ENCODE peak calls at places on chromosomes 1 and 21, in nine cellular contexts. One of them, this sample, is unnamed. For H3K36me3 and H3K27me3, the result is how much of the 10 kb centered on the place peaks cover.

GRCh38 chr1:30807318-30808066 is 49.9 kb upstream of the LAPTM5 start:
- DNase-seq in mesenchymal stem cell: no peak
- DNase-seq in cardiac muscle cell: no peak
- DNase-seq in mesendoderm: no peak
- DNase-seq in HAP-1: peak
- DNase-seq in brain microvascular endothelial cell: no peak
- DNase-seq in CD8-positive, alpha-beta memory T cell: no peak
- DNase-seq in CD8-positive, alpha-beta T cell: no peak
- DNase-seq in transverse colon: no peak
- DNase-seq in this sample: no peak

GRCh38 chr1:208899438-208899837 is 655.3 kb upstream of the PLXNA2 start:
- DNase-seq in mesenchymal stem cell: no peak
- DNase-seq in mesendoderm: no peak
- DNase-seq in transverse colon: no peak
- DNase-seq in HAP-1: no peak
- DNase-seq in CD8-positive, alpha-beta memory T cell: no peak
- DNase-seq in CD8-positive, alpha-beta T cell: no peak
- DNase-seq in brain microvascular endothelial cell: no peak
- DNase-seq in cardiac muscle cell: no peak
- DNase-seq in this sample: no peak

GRCh38 chr21:43764576-43765495 is 11.3 kb downstream of the CSTB start:
- DNase-seq in brain microvascular endothelial cell: no peak
- DNase-seq in mesendoderm: no peak
- DNase-seq in transverse colon: no peak
- DNase-seq in CD8-positive, alpha-beta T cell: no peak
- DNase-seq in cardiac muscle cell: no peak
- DNase-seq in CD8-positive, alpha-beta memory T cell: no peak
- DNase-seq in HAP-1: no peak
- DNase-seq in mesenchymal stem cell: no peak
- DNase-seq in this sample: no peak

GRCh38 chr1:192327997-192328396 is 11.2 kb downstream of the RGS21 start:
- DNase-seq in HAP-1: no peak
- DNase-seq in brain microvascular endothelial cell: no peak
- DNase-seq in cardiac muscle cell: no peak
- DNase-seq in CD8-positive, alpha-beta T cell: no peak
- DNase-seq in mesenchymal stem cell: no peak
- DNase-seq in transverse colon: no peak
- DNase-seq in mesendoderm: no peak
- DNase-seq in CD8-positive, alpha-beta memory T cell: no peak
- DNase-seq in this sample: no peak

GRCh38 chr1:221085712-221086111 is 206.5 kb downstream of the HLX start:
- DNase-seq in transverse colon: no peak
- DNase-seq in cardiac muscle cell: no peak
- DNase-seq in mesenchymal stem cell: peak
- DNase-seq in mesendoderm: no peak
- DNase-seq in CD8-positive, alpha-beta memory T cell: no peak
- DNase-seq in HAP-1: no peak
- DNase-seq in brain microvascular endothelial cell: no peak
- DNase-seq in CD8-positive, alpha-beta T cell: no peak
- DNase-seq in this sample: no peak

GRCh38 chr21:18298228-18298627 is 53.6 kb downstream of the CHODL start:
- DNase-seq in CD8-positive, alpha-beta memory T cell: no peak
- DNase-seq in transverse colon: no peak
- DNase-seq in brain microvascular endothelial cell: no peak
- DNase-seq in CD8-positive, alpha-beta T cell: no peak
- DNase-seq in mesenchymal stem cell: no peak
- DNase-seq in HAP-1: no peak
- DNase-seq in mesendoderm: peak
- DNase-seq in cardiac muscle cell: no peak
- DNase-seq in this sample: no peak

GRCh38 chr21:40622531-40622930 is 224.4 kb downstream of the DSCAM start:
- DNase-seq in transverse colon: no peak
- DNase-seq in mesenchymal stem cell: no peak
- DNase-seq in mesendoderm: no peak
- DNase-seq in HAP-1: no peak
- DNase-seq in brain microvascular endothelial cell: no peak
- DNase-seq in CD8-positive, alpha-beta T cell: no peak
- DNase-seq in cardiac muscle cell: peak
- DNase-seq in CD8-positive, alpha-beta memory T cell: no peak
- DNase-seq in this sample: no peak

GRCh38 chr1:170017478-170017877 is 57.0 kb downstream of the KIFAP3 start:
- DNase-seq in brain microvascular endothelial cell: no peak
- DNase-seq in mesendoderm: no peak
- DNase-seq in mesenchymal stem cell: no peak
- DNase-seq in cardiac muscle cell: no peak
- DNase-seq in transverse colon: no peak
- DNase-seq in CD8-positive, alpha-beta memory T cell: no peak
- DNase-seq in HAP-1: no peak
- DNase-seq in CD8-positive, alpha-beta T cell: no peak
- DNase-seq in this sample: no peak

GRCh38 chr1:3481836-3482589 is 27.5 kb downstream of the ARHGEF16 start:
- DNase-seq in mesenchymal stem cell: no peak
- DNase-seq in transverse colon: peak
- DNase-seq in mesendoderm: peak
- DNase-seq in HAP-1: no peak
- DNase-seq in CD8-positive, alpha-beta memory T cell: no peak
- DNase-seq in cardiac muscle cell: no peak
- DNase-seq in CD8-positive, alpha-beta T cell: no peak
- DNase-seq in brain microvascular endothelial cell: peak
- DNase-seq in this sample: peak

GRCh38 chr1:199742547-199742946 is 285.0 kb upstream of the NR5A2 start:
- DNase-seq in mesendoderm: peak
- DNase-seq in mesenchymal stem cell: peak
- DNase-seq in cardiac muscle cell: no peak
- DNase-seq in brain microvascular endothelial cell: peak
- DNase-seq in CD8-positive, alpha-beta T cell: no peak
- DNase-seq in transverse colon: no peak
- DNase-seq in CD8-positive, alpha-beta memory T cell: no peak
- DNase-seq in HAP-1: no peak
- DNase-seq in this sample: peak

GRCh38 chr21:38958940-38959685 is 153.4 kb downstream of the ETS2 start:
- DNase-seq in mesendoderm: no peak
- DNase-seq in cardiac muscle cell: no peak
- DNase-seq in CD8-positive, alpha-beta memory T cell: no peak
- DNase-seq in HAP-1: no peak
- DNase-seq in mesenchymal stem cell: peak
- DNase-seq in CD8-positive, alpha-beta T cell: no peak
- DNase-seq in brain microvascular endothelial cell: peak
- DNase-seq in transverse colon: peak
- DNase-seq in this sample: no peak

GRCh38 chr1:38772026-38772425 is 87.5 kb downstream of the RRAGC start:
- DNase-seq in CD8-positive, alpha-beta memory T cell: no peak
- DNase-seq in HAP-1: no peak
- DNase-seq in cardiac muscle cell: no peak
- DNase-seq in mesenchymal stem cell: no peak
- DNase-seq in transverse colon: no peak
- DNase-seq in mesendoderm: no peak
- DNase-seq in brain microvascular endothelial cell: no peak
- DNase-seq in CD8-positive, alpha-beta T cell: no peak
- DNase-seq in this sample: no peak

GRCh38 chr1:1847061-1847460 is 43.8 kb downstream of the GNB1 start:
- DNase-seq in CD8-positive, alpha-beta memory T cell: peak
- DNase-seq in cardiac muscle cell: peak
- DNase-seq in CD8-positive, alpha-beta T cell: no peak
- DNase-seq in mesendoderm: peak
- DNase-seq in HAP-1: no peak
- DNase-seq in brain microvascular endothelial cell: no peak
- DNase-seq in transverse colon: peak
- DNase-seq in mesenchymal stem cell: no peak
- DNase-seq in this sample: no peak

GRCh38 chr1:155139895-155140629 is at the start of gene DPM3:
- DNase-seq in cardiac muscle cell: peak
- DNase-seq in mesenchymal stem cell: peak
- DNase-seq in CD8-positive, alpha-beta T cell: peak
- DNase-seq in brain microvascular endothelial cell: peak
- DNase-seq in HAP-1: peak
- DNase-seq in CD8-positive, alpha-beta memory T cell: peak
- DNase-seq in mesendoderm: peak
- DNase-seq in transverse colon: peak
- DNase-seq in this sample: peak

GRCh38 chr1:39501666-39502065 is 10.2 kb downstream of the BMP8A start:
- DNase-seq in transverse colon: no peak
- DNase-seq in brain microvascular endothelial cell: no peak
- DNase-seq in cardiac muscle cell: no peak
- DNase-seq in mesenchymal stem cell: no peak
- DNase-seq in mesendoderm: no peak
- DNase-seq in HAP-1: no peak
- DNase-seq in CD8-positive, alpha-beta T cell: no peak
- DNase-seq in CD8-positive, alpha-beta memory T cell: no peak
- DNase-seq in this sample: peak

GRCh38 chr1:51621161-51621560 is 4.3 kb downstream of the OSBPL9 start:
- DNase-seq in CD8-positive, alpha-beta memory T cell: no peak
- DNase-seq in cardiac muscle cell: no peak
- DNase-seq in mesenchymal stem cell: no peak
- DNase-seq in transverse colon: no peak
- DNase-seq in CD8-positive, alpha-beta T cell: no peak
- DNase-seq in brain microvascular endothelial cell: no peak
- DNase-seq in mesendoderm: peak
- DNase-seq in HAP-1: no peak
- DNase-seq in this sample: no peak

GRCh38 chr1:54876814-54877213 is 10.2 kb downstream of the DHCR24 start:
- DNase-seq in cardiac muscle cell: no peak
- DNase-seq in HAP-1: no peak
- DNase-seq in CD8-positive, alpha-beta T cell: no peak
- DNase-seq in CD8-positive, alpha-beta memory T cell: no peak
- DNase-seq in brain microvascular endothelial cell: no peak
- DNase-seq in transverse colon: no peak
- DNase-seq in mesenchymal stem cell: no peak
- DNase-seq in mesendoderm: peak
- DNase-seq in this sample: no peak
- H3K36me3 ChIP-seq in cardiac muscle cell: under half
- H3K36me3 ChIP-seq in HAP-1: half or more
- H3K36me3 ChIP-seq in CD8-positive, alpha-beta T cell: under half
- H3K36me3 ChIP-seq in CD8-positive, alpha-beta memory T cell: under half
- H3K36me3 ChIP-seq in brain microvascular endothelial cell: under half
- H3K36me3 ChIP-seq in transverse colon: under half
- H3K36me3 ChIP-seq in mesenchymal stem cell: under half
- H3K36me3 ChIP-seq in mesendoderm: under half
- H3K36me3 ChIP-seq in this sample: half or more

GRCh38 chr1:11720033-11720376 is 15.9 kb upstream of the AGTRAP start:
- DNase-seq in HAP-1: no peak
- DNase-seq in CD8-positive, alpha-beta memory T cell: no peak
- DNase-seq in mesenchymal stem cell: no peak
- DNase-seq in transverse colon: no peak
- DNase-seq in mesendoderm: no peak
- DNase-seq in brain microvascular endothelial cell: no peak
- DNase-seq in cardiac muscle cell: no peak
- DNase-seq in CD8-positive, alpha-beta T cell: no peak
- DNase-seq in this sample: no peak
- H3K4me3 ChIP-seq in HAP-1: no peak
- H3K4me3 ChIP-seq in CD8-positive, alpha-beta memory T cell: no peak
- H3K4me3 ChIP-seq in mesenchymal stem cell: no peak
- H3K4me3 ChIP-seq in transverse colon: peak
- H3K4me3 ChIP-seq in mesendoderm: no peak
- H3K4me3 ChIP-seq in brain microvascular endothelial cell: no peak
- H3K4me3 ChIP-seq in cardiac muscle cell: no peak
- H3K4me3 ChIP-seq in CD8-positive, alpha-beta T cell: no peak
- H3K4me3 ChIP-seq in this sample: no peak

DNA sequence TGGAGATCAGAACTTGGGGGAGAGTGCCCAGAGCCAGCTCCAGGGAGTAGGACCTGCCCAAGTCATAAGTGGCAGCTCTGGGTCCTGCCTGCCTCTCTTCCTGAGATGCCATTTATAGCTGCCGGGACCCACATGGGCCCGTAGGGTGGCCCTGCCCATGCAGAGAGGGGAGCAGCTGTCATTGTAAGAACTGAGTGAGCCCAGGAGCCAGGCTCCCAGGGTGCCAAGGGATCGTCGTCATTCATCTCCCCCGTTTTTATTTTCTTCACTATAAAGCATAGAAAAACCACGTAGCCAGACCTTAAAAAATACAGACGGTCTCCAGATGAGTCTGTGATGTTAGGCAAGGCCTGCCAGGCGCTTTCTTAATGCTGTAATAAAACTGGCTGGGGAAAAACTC is 90.6 kb downstream of the IGSF21 start:
- DNase-seq in HAP-1: no peak
- DNase-seq in transverse colon: no peak
- DNase-seq in CD8-positive, alpha-beta memory T cell: no peak
- DNase-seq in mesendoderm: no peak
- DNase-seq in cardiac muscle cell: no peak
- DNase-seq in CD8-positive, alpha-beta T cell: no peak
- DNase-seq in brain microvascular endothelial cell: no peak
- DNase-seq in mesenchymal stem cell: no peak
- DNase-seq in this sample: no peak
- H3K27me3 ChIP-seq in HAP-1: under half
- H3K27me3 ChIP-seq in transverse colon: half or more
- H3K27me3 ChIP-seq in CD8-positive, alpha-beta memory T cell: under half
- H3K27me3 ChIP-seq in mesendoderm: under half
- H3K27me3 ChIP-seq in cardiac muscle cell: half or more
- H3K27me3 ChIP-seq in CD8-positive, alpha-beta T cell: under half
- H3K27me3 ChIP-seq in brain microvascular endothelial cell: under half
- H3K27me3 ChIP-seq in mesenchymal stem cell: half or more
- H3K27me3 ChIP-seq in this sample: under half

GRCh38 chr21:46124926-46125845 is 27.3 kb downstream of the COL6A2 start:
- DNase-seq in CD8-positive, alpha-beta T cell: no peak
- DNase-seq in transverse colon: peak
- DNase-seq in CD8-positive, alpha-beta memory T cell: peak
- DNase-seq in brain microvascular endothelial cell: no peak
- DNase-seq in cardiac muscle cell: no peak
- DNase-seq in HAP-1: no peak
- DNase-seq in mesenchymal stem cell: no peak
- DNase-seq in mesendoderm: no peak
- DNase-seq in this sample: peak

GRCh38 chr21:46127239-46128105 is 27.9 kb downstream of the FTCD start:
- DNase-seq in mesendoderm: no peak
- DNase-seq in cardiac muscle cell: no peak
- DNase-seq in mesenchymal stem cell: no peak
- DNase-seq in HAP-1: no peak
- DNase-seq in brain microvascular endothelial cell: no peak
- DNase-seq in CD8-positive, alpha-beta T cell: no peak
- DNase-seq in CD8-positive, alpha-beta memory T cell: peak
- DNase-seq in transverse colon: no peak
- DNase-seq in this sample: peak

GRCh38 chr21:46128106-46128982 is 27.0 kb downstream of the FTCD start:
- DNase-seq in transverse colon: peak
- DNase-seq in HAP-1: no peak
- DNase-seq in mesendoderm: no peak
- DNase-seq in CD8-positive, alpha-beta memory T cell: peak
- DNase-seq in brain microvascular endothelial cell: no peak
- DNase-seq in cardiac muscle cell: peak
- DNase-seq in mesenchymal stem cell: peak
- DNase-seq in CD8-positive, alpha-beta T cell: no peak
- DNase-seq in this sample: peak

GRCh38 chr21:46125846-46126301 is 28.0 kb downstream of the COL6A2 start:
- DNase-seq in cardiac muscle cell: no peak
- DNase-seq in CD8-positive, alpha-beta memory T cell: peak
- DNase-seq in mesenchymal stem cell: no peak
- DNase-seq in transverse colon: peak
- DNase-seq in CD8-positive, alpha-beta T cell: no peak
- DNase-seq in brain microvascular endothelial cell: no peak
- DNase-seq in mesendoderm: no peak
- DNase-seq in HAP-1: no peak
- DNase-seq in this sample: no peak

GRCh38 chr21:46126321-46127238 is 28.7 kb downstream of the COL6A2 start:
- DNase-seq in cardiac muscle cell: no peak
- DNase-seq in HAP-1: no peak
- DNase-seq in mesendoderm: no peak
- DNase-seq in mesenchymal stem cell: no peak
- DNase-seq in CD8-positive, alpha-beta T cell: no peak
- DNase-seq in CD8-positive, alpha-beta memory T cell: peak
- DNase-seq in brain microvascular endothelial cell: no peak
- DNase-seq in transverse colon: peak
- DNase-seq in this sample: peak
- H3K36me3 ChIP-seq in cardiac muscle cell: under half
- H3K36me3 ChIP-seq in HAP-1: under half
- H3K36me3 ChIP-seq in mesendoderm: under half
- H3K36me3 ChIP-seq in mesenchymal stem cell: half or more
- H3K36me3 ChIP-seq in CD8-positive, alpha-beta T cell: under half
- H3K36me3 ChIP-seq in CD8-positive, alpha-beta memory T cell: under half
- H3K36me3 ChIP-seq in brain microvascular endothelial cell: half or more
- H3K36me3 ChIP-seq in transverse colon: under half
- H3K36me3 ChIP-seq in this sample: half or more

GRCh38 chr1:152348447-152348846 is 11.4 kb downstream of the FLG2 start:
- DNase-seq in brain microvascular endothelial cell: no peak
- DNase-seq in cardiac muscle cell: no peak
- DNase-seq in mesenchymal stem cell: no peak
- DNase-seq in HAP-1: no peak
- DNase-seq in CD8-positive, alpha-beta memory T cell: no peak
- DNase-seq in transverse colon: no peak
- DNase-seq in CD8-positive, alpha-beta T cell: no peak
- DNase-seq in mesendoderm: no peak
- DNase-seq in this sample: no peak
- H3K4me3 ChIP-seq in brain microvascular endothelial cell: no peak
- H3K4me3 ChIP-seq in cardiac muscle cell: no peak
- H3K4me3 ChIP-seq in mesenchymal stem cell: no peak
- H3K4me3 ChIP-seq in HAP-1: no peak
- H3K4me3 ChIP-seq in CD8-positive, alpha-beta memory T cell: no peak
- H3K4me3 ChIP-seq in transverse colon: no peak
- H3K4me3 ChIP-seq in CD8-positive, alpha-beta T cell: no peak
- H3K4me3 ChIP-seq in mesendoderm: no peak
- H3K4me3 ChIP-seq in this sample: no peak